ENCODE peak calls at places on chromosomes 6 and 20, in six cellular contexts. X is mammary epithelial cell; C is CD8-positive, alpha-beta T cell; A is hepatocyte; F is left ventricle myocardium inferior; M is HepG2. Q is an unnamed sample. For H3K4me1, the result is how much of the 10 kb centered on the place peaks cover.

GRCh38 chr20:5510446-5510845 is 193.7 kb upstream of the PROKR2 start:
- DNase-seq in X (no peak), C (no peak), A (no peak), F (no peak), M (no peak), Q (no peak)

GRCh38 chr6:129393659-129394058 is 316.3 kb downstream of the ARHGAP18 start:
- DNase-seq in X (no peak), C (no peak), A (no peak), F (no peak), M (no peak), Q (no peak)

GRCh38 chr20:46767127-46767761 is 57.8 kb downstream of the SLC2A10 start:
- DNase-seq in X (peak), C (no peak), A (peak), F (no peak), M (peak), Q (no peak)

GRCh38 chr6:149335924-149336323 is 18.4 kb downstream of the TAB2 start:
- DNase-seq in X (peak), C (no peak), A (peak), F (no peak), M (no peak), Q (no peak)

GRCh38 chr6:21115111-21115510 is 478.4 kb upstream of the SOX4 start:
- DNase-seq in X (no peak), C (no peak), A (no peak), F (no peak), M (peak), Q (no peak)

GRCh38 chr6:5679271-5679670 is 327.5 kb downstream of the NRN1 start:
- DNase-seq in X (no peak), C (no peak), A (no peak), F (no peak), M (no peak), Q (no peak)

GRCh38 chr20:12535316-12535715 is 473.5 kb upstream of the SPTLC3 start:
- DNase-seq in X (no peak), C (no peak), A (peak), F (no peak), M (no peak), Q (no peak)

GRCh38 chr6:145228962-145229582 is 506.2 kb downstream of the EPM2A start:
- DNase-seq in X (no peak), C (no peak), A (no peak), F (no peak), M (no peak), Q (no peak)

GRCh38 chr6:89313006-89313405 is 2.1 kb downstream of the GABRR2 start:
- DNase-seq in X (peak), C (no peak), A (peak), F (no peak), M (no peak), Q (no peak)

GRCh38 chr20:41175727-41176330 is 38.5 kb downstream of the PLCG1 start:
- DNase-seq in X (no peak), C (no peak), A (no peak), F (no peak), M (no peak), Q (peak)

GRCh38 chr6:3490622-3490980 is 33.8 kb upstream of the SLC22A23 start:
- DNase-seq in X (no peak), C (no peak), A (no peak), F (no peak), M (no peak), Q (no peak)

GRCh38 chr20:50804453-50805348 is 9.8 kb downstream of the BCAS4 start:
- DNase-seq in X (no peak), C (no peak), A (no peak), F (no peak), M (no peak), Q (peak)

GRCh38 chr6:119022796-119023195 is 55.7 kb downstream of the FAM184A start:
- DNase-seq in X (no peak), C (no peak), A (no peak), F (no peak), M (no peak), Q (no peak)

GRCh38 chr20:32526125-32526524 is 59.0 kb downstream of the NOL4L start:
- DNase-seq in X (no peak), C (no peak), A (no peak), F (no peak), M (no peak), Q (peak)

GRCh38 chr20:32526561-32526960 is 58.6 kb downstream of the NOL4L start:
- DNase-seq in X (no peak), C (no peak), A (no peak), F (no peak), M (no peak), Q (no peak)

GRCh38 chr20:32523613-32524218 is 61.4 kb downstream of the NOL4L start:
- DNase-seq in X (no peak), C (no peak), A (no peak), F (no peak), M (no peak), Q (peak)

GRCh38 chr20:32522775-32523612 is 62.1 kb downstream of the NOL4L start:
- DNase-seq in X (no peak), C (no peak), A (no peak), F (no peak), M (peak), Q (no peak)

DNA sequence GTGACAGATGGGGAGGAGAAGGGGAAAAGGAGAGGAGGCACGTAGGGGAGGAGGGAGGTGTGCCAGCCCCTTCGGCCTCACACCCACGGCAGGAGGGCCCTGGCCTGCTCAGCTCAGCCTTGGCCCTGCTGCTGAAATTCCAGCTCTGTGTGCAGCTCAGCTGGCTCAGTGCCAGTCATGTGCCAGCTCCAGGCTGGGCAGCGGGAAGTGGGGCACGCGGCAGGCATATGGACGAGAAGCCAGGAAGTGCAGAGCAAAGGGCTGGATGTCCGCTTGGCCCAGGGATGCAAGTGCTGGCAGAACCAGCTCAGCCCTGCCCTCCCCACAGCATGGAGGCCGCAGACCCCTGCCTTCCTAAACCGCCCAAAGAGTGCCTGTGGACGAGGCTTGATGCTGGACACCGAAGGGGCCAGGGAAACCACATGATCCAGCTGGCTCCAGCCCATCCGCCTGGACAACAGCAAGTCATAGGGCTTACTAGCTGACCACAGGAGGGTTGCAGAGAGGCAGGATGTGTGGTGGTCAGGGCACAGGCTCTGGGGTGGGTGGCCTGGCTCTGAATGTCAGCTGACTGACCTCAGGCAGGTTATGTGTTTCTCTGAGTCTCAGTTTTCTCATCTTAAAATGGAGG is 60.1 kb downstream of the NOL4L start:
- DNase-seq in X (no peak), C (no peak), A (no peak), F (peak), M (no peak), Q (peak)
- H3K4me1 ChIP-seq in X (under half), C (half or more), A (under half), F (half or more), M (half or more), Q (under half)

GRCh38 chr6:110953633-110954303 is 4.7 kb upstream of the GTF3C6 start:
- DNase-seq in X (no peak), C (no peak), A (no peak), F (no peak), M (no peak), Q (no peak)

GRCh38 chr6:110951986-110952794 is 6.3 kb upstream of the GTF3C6 start:
- DNase-seq in X (peak), C (no peak), A (peak), F (no peak), M (peak), Q (peak)

GRCh38 chr6:110949679-110950285 is 8.7 kb upstream of the GTF3C6 start:
- DNase-seq in X (no peak), C (no peak), A (peak), F (no peak), M (no peak), Q (no peak)

GRCh38 chr6:110950443-110950842 is 8.1 kb upstream of the GTF3C6 start:
- DNase-seq in X (no peak), C (no peak), A (no peak), F (no peak), M (no peak), Q (no peak)

GRCh38 chr6:110951008-110951407 is 7.5 kb upstream of the GTF3C6 start:
- DNase-seq in X (no peak), C (no peak), A (no peak), F (no peak), M (no peak), Q (no peak)
- TF ChIP-seq CTCF in X (no peak), C (no peak), A (no peak), F (no peak), M (no peak), Q (no peak)

GRCh38 chr6:63584566-63584965 is 12.3 kb downstream of the LOC128125822 start:
- DNase-seq in X (peak), C (no peak), A (no peak), F (no peak), M (no peak), Q (no peak)
- H3K4me1 ChIP-seq in X (under half), C (under half), A (under half), F (under half), M (under half), Q (under half)

GRCh38 chr6:136289579-136290405 is at the start of gene BCLAF1:
- DNase-seq in X (peak), C (peak), A (peak), F (peak), M (peak), Q (peak)
- TF ChIP-seq CTCF in X (no peak), C (no peak), A (no peak), F (no peak), M (no peak), Q (no peak)

GRCh38 chr20:64081620-64081964 is 1.7 kb downstream of the OPRL1 start:
- DNase-seq in X (no peak), C (no peak), A (no peak), F (no peak), M (no peak), Q (no peak)

GRCh38 chr20:64082821-64083379 is 1.3 kb downstream of the LKAAEAR1 start:
- DNase-seq in X (no peak), C (no peak), A (no peak), F (no peak), M (no peak), Q (no peak)

GRCh38 chr20:64080813-64081619 is 1.1 kb downstream of the OPRL1 start:
- DNase-seq in X (no peak), C (no peak), A (no peak), F (no peak), M (no peak), Q (no peak)

GRCh38 chr20:64083380-64084208 is 604 bp downstream of the LKAAEAR1 start:
- DNase-seq in X (peak), C (peak), A (peak), F (peak), M (peak), Q (peak)

DNA sequence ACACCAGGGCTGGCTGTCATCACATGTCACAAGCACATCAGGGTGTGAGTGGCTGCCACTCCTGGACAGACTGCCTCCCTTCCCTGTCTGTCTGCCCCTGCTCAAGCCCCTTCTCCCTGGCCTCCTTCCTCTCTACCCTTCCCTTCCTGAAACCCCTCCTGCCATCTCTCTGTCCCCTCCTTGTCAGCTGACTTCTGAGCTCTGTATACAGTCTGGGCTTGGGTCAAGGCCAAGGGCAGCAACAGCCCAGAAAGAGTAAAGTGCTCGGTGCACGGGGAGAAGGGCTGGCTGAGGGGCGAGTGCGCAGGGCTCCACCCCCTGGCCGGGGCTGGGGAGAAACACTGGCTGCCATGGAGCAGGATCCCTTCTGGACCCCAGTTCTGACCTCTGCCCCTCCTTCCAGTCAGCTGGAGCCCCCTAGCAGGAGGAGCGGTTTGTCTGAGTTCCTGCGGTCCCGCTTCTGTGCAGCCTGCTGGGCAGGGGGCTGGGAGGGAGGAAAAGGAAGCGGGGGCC is 2.0 kb downstream of the LKAAEAR1 start:
- DNase-seq in X (no peak), C (no peak), A (no peak), F (no peak), M (peak), Q (no peak)
- H3K4me1 ChIP-seq in X (under half), C (under half), A (under half), F (half or more), M (half or more), Q (under half)